ENCODE peak calls at places on chromosomes 1 and 21, in ten cellular contexts. V is HCT116, H is ovary, J is dorsolateral prefrontal cortex, W is mammary epithelial cell, D is kidney, P is body of pancreas, O is RWPE1, E is neural crest cell, Y is OCI-LY7. S is an unnamed sample.
A peak's percentile ranks its signal among the peaks of the same experiment; 100 is the strongest.

GRCh38 chr1:245488346-245489110 is 333.7 kb downstream of the KIF26B start:
- DNase-seq in V (no peak), P (no peak), O (no peak), H (no peak), W (no peak), E (no peak), Y (no peak), J (no peak), D (no peak), S (no peak)

GRCh38 chr1:42721926-42722325 is 18.1 kb downstream of the CLDN19 start:
- DNase-seq in D (no peak), H (no peak), E (no peak), P (no peak), W (peak; percentile 37), O (no peak), Y (no peak), V (no peak), J (no peak), S (peak; percentile 36)

GRCh38 chr1:18710002-18710401 is 79.4 kb downstream of the PAX7 start:
- DNase-seq in W (no peak), V (no peak), E (no peak), J (no peak), Y (no peak), D (no peak), P (no peak), O (no peak), H (no peak), S (no peak)

GRCh38 chr1:30895942-30896660 is 12.5 kb downstream of the SDC3 start:
- DNase-seq in J (no peak), D (no peak), P (no peak), E (no peak), V (no peak), O (no peak), Y (no peak), W (no peak), H (no peak), S (no peak)

GRCh38 chr1:156804572-156805243 is 11.9 kb downstream of the SH2D2A start:
- DNase-seq in H (no peak), J (no peak), V (no peak), D (no peak), Y (no peak), E (no peak), P (no peak), O (no peak), W (no peak), S (no peak)

GRCh38 chr1:40855513-40855912 is 6.7 kb downstream of the CITED4 start:
- DNase-seq in E (no peak), O (no peak), V (no peak), J (no peak), P (no peak), Y (no peak), W (no peak), H (no peak), D (no peak), S (no peak)

GRCh38 chr1:22739648-22740385 is 29.2 kb downstream of the EPHB2 start:
- DNase-seq in Y (no peak), P (no peak), E (no peak), H (peak; percentile 71), J (no peak), D (no peak), O (peak; percentile 53), W (no peak), V (no peak), S (no peak)

GRCh38 chr1:19922015-19922688 is 1.3 kb downstream of the PLA2G2E start:
- DNase-seq in Y (no peak), H (no peak), E (no peak), J (no peak), W (no peak), D (no peak), O (no peak), P (no peak), V (no peak), S (no peak)

GRCh38 chr21:29175408-29176147 is 45.1 kb downstream of the MAP3K7CL start:
- DNase-seq in H (no peak), J (no peak), E (no peak), V (no peak), O (no peak), W (no peak), P (peak; percentile 48), D (no peak), Y (no peak), S (peak; percentile 65)

GRCh38 chr1:115275216-115275615 is 62.8 kb downstream of the NGF start:
- DNase-seq in O (peak; percentile 20), Y (peak; percentile 55), D (no peak), P (no peak), W (no peak), E (no peak), J (no peak), H (no peak), V (peak; percentile 7), S (peak; percentile 48)

GRCh38 chr1:53278294-53278693 is 40.0 kb upstream of the MAGOH start:
- DNase-seq in P (peak; percentile 59), Y (peak; percentile 57), W (peak; percentile 12), O (peak; percentile 70), V (no peak), H (peak; percentile 70), D (peak; percentile 77), E (peak; percentile 71), J (peak; percentile 74), S (peak; percentile 46)

GRCh38 chr1:205150651-205151428 is 29.1 kb upstream of the RBBP5 start:
- DNase-seq in Y (no peak), W (no peak), E (no peak), O (no peak), V (no peak), J (no peak), P (no peak), D (no peak), H (no peak), S (no peak)

GRCh38 chr1:77671836-77672235 is 10.6 kb downstream of the ZZZ3 start:
- DNase-seq in D (no peak), Y (no peak), P (no peak), V (no peak), H (no peak), E (no peak), W (peak; percentile 21), O (no peak), J (no peak), S (peak; percentile 8)

GRCh38 chr1:62425041-62425440 is 11.8 kb upstream of the USP1 start:
- DNase-seq in H (no peak), D (no peak), W (no peak), V (no peak), J (no peak), O (no peak), Y (no peak), P (no peak), E (no peak), S (no peak)

GRCh38 chr1:202692959-202693555 is 17.2 kb downstream of the SYT2 start:
- DNase-seq in P (peak; percentile 67), O (peak; percentile 90), Y (peak; percentile 67), E (peak; percentile 89), D (no peak), V (peak; percentile 7), H (peak; percentile 73), J (peak; percentile 60), W (peak; percentile 67), S (peak; percentile 89)

GRCh38 chr1:201385299-201385891 is 7.9 kb upstream of the TNNT2 start:
- DNase-seq in Y (peak; percentile 63), P (peak; percentile 82), O (peak; percentile 89), E (peak; percentile 44), J (peak; percentile 36), W (peak; percentile 54), D (no peak), H (no peak), V (no peak), S (peak; percentile 80)

GRCh38 chr1:109099871-109100757 is 9.6 kb downstream of the TMEM167B start:
- DNase-seq in V (peak; percentile 97), D (peak; percentile 99), H (peak; percentile 96), Y (peak; percentile 99), E (peak; percentile 95), J (peak; percentile 94), O (peak; percentile 96), W (peak; percentile 94), P (peak; percentile 96), S (peak; percentile 97)
- TF ChIP-seq CTCF in V (peak; percentile 79), D (peak; percentile 86), H (peak; percentile 85), Y (peak; percentile 86), E (peak; percentile 87), J (peak; percentile 95), O (peak; percentile 89), W (peak; percentile 93), P (peak; percentile 85), S (peak; percentile 56)

GRCh38 chr1:208479435-208479834 is 235.3 kb upstream of the PLXNA2 start:
- DNase-seq in P (no peak), J (no peak), E (no peak), V (no peak), W (no peak), D (no peak), O (no peak), H (no peak), Y (no peak), S (no peak)

GRCh38 chr1:208476825-208477170 is 232.6 kb upstream of the PLXNA2 start:
- DNase-seq in V (no peak), D (no peak), W (no peak), P (no peak), Y (no peak), J (no peak), E (no peak), O (no peak), H (no peak), S (no peak)

GRCh38 chr1:208475449-208475848 is 231.3 kb upstream of the PLXNA2 start:
- DNase-seq in O (peak; percentile 48), V (no peak), J (no peak), W (peak; percentile 31), E (no peak), H (no peak), D (no peak), Y (no peak), P (no peak), S (peak; percentile 90)

GRCh38 chr1:208475951-208476824 is 232.0 kb upstream of the PLXNA2 start:
- DNase-seq in H (peak; percentile 41), Y (no peak), P (no peak), D (no peak), O (no peak), W (no peak), V (no peak), J (no peak), E (no peak), S (no peak)
- TF ChIP-seq CTCF in H (peak; percentile 42), Y (no peak), P (no peak), D (no peak), O (no peak), W (peak; percentile 26), V (peak; percentile 33), J (no peak), E (peak; percentile 48), S (peak; percentile 11)

DNA sequence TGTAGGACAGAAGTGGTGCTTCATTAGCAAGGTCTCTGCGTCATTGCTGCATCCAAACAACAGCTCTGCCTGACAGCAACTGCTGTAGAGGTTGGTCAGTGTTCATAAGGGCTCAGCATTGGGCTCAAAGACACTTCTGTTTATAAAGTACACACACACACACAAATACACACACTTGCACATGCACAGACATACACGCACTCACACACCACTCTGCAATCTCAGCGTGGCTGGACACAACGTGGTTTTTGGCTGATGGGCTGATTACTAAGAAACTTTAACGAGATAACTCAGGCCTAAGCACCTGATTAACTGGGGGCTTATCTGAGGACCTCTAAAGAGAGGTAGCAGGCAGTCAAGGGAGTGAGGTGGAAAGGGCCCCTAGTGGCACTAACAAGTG is 20.4 kb downstream of the CAMK1G start:
- DNase-seq in P (no peak), O (no peak), Y (no peak), D (no peak), W (peak; percentile 17), J (no peak), V (no peak), E (no peak), H (no peak), S (no peak)
- TF ChIP-seq CTCF in P (no peak), O (no peak), Y (no peak), D (no peak), W (no peak), J (no peak), V (no peak), E (no peak), H (no peak), S (no peak)

GRCh38 chr1:109482796-109483638 is 688 bp upstream of the ATXN7L2 start:
- DNase-seq in W (no peak), J (peak; percentile 54), D (peak; percentile 85), P (peak; percentile 36), O (no peak), Y (peak; percentile 69), H (peak; percentile 75), V (no peak), E (peak; percentile 51), S (no peak)
- TF ChIP-seq CTCF in W (no peak), J (no peak), D (no peak), P (no peak), O (no peak), Y (peak; percentile 62), H (no peak), V (no peak), E (no peak), S (no peak)

S was measured in MCF 10A.